ENCODE peak calls at places on chromosomes 12 and 14, in five cellular contexts. One of them, this sample, is unnamed.

GRCh38 chr14:32183151-32184048 is 18.4 kb upstream of the RNU6-7 start:
- DNase-seq in RPMI8226: no peak
- DNase-seq in left cardiac atrium: no peak
- DNase-seq in AG09309: no peak
- DNase-seq in NCI-H1092: no peak
- DNase-seq in this sample: no peak

GRCh38 chr12:52630609-52631200 is 12.3 kb upstream of the KRT73 start:
- DNase-seq in left cardiac atrium: no peak
- DNase-seq in NCI-H1092: no peak
- DNase-seq in RPMI8226: no peak
- DNase-seq in AG09309: no peak
- DNase-seq in this sample: no peak

GRCh38 chr14:20723458-20723857 is 22.2 kb upstream of the EDDM3A start:
- DNase-seq in AG09309: no peak
- DNase-seq in RPMI8226: no peak
- DNase-seq in NCI-H1092: no peak
- DNase-seq in left cardiac atrium: no peak
- DNase-seq in this sample: no peak

GRCh38 chr14:23076785-23077408 is 18.0 kb downstream of the ACIN1 start:
- DNase-seq in left cardiac atrium: no peak
- DNase-seq in NCI-H1092: no peak
- DNase-seq in AG09309: no peak
- DNase-seq in RPMI8226: peak
- DNase-seq in this sample: no peak

GRCh38 chr12:81077329-81077685 is 572 bp upstream of the ACSS3 start:
- DNase-seq in left cardiac atrium: peak
- DNase-seq in AG09309: no peak
- DNase-seq in RPMI8226: no peak
- DNase-seq in NCI-H1092: no peak
- DNase-seq in this sample: no peak

GRCh38 chr14:104856157-104856868 is 8.8 kb upstream of the CEP170B start:
- DNase-seq in AG09309: no peak
- DNase-seq in NCI-H1092: no peak
- DNase-seq in left cardiac atrium: no peak
- DNase-seq in RPMI8226: no peak
- DNase-seq in this sample: no peak

GRCh38 chr14:80996049-80996901 is 40.9 kb downstream of the TSHR start:
- DNase-seq in left cardiac atrium: no peak
- DNase-seq in AG09309: peak
- DNase-seq in NCI-H1092: peak
- DNase-seq in RPMI8226: peak
- DNase-seq in this sample: no peak

GRCh38 chr12:99121476-99121965 is 476.4 kb downstream of the APAF1 start:
- DNase-seq in NCI-H1092: peak
- DNase-seq in left cardiac atrium: no peak
- DNase-seq in AG09309: no peak
- DNase-seq in RPMI8226: no peak
- DNase-seq in this sample: no peak

GRCh38 chr14:69049675-69050074 is 70.6 kb upstream of the ACTN1 start:
- DNase-seq in RPMI8226: no peak
- DNase-seq in AG09309: peak
- DNase-seq in NCI-H1092: no peak
- DNase-seq in left cardiac atrium: peak
- DNase-seq in this sample: no peak